ENCODE peak calls at places on chromosomes 4 and X, in five cellular contexts. T, J, M, X and G are unnamed samples.

GRCh38 chrX:50953832-50954231 is 43.3 kb downstream of the BMP15 start:
- DNase-seq in T (no peak), J (no peak), M (no peak), X (no peak), G (no peak)

GRCh38 chr4:159281781-159282180 is 178.9 kb downstream of the RAPGEF2 start:
- DNase-seq in T (no peak), J (no peak), M (no peak), X (no peak), G (no peak)

GRCh38 chrX:41716767-41717473 is 7.1 kb upstream of the GPR82 start:
- DNase-seq in T (no peak), J (no peak), M (no peak), X (no peak), G (no peak)

GRCh38 chr4:114272226-114272625 is 292.8 kb upstream of the ARSJ start:
- DNase-seq in T (no peak), J (peak; percentile 95), M (peak; percentile 97), X (no peak), G (peak; percentile 57)

GRCh38 chr4:159410076-159410777 is 307.3 kb downstream of the RAPGEF2 start:
- DNase-seq in T (no peak), J (no peak), M (peak; percentile 22), X (no peak), G (peak; percentile 79)

GRCh38 chrX:2502668-2503519 is 2.1 kb upstream of the DHRSX start:
- DNase-seq in T (no peak), J (no peak), M (no peak), X (no peak), G (no peak)

GRCh38 chr4:165472943-165473676 is 94.3 kb downstream of the CPE start:
- DNase-seq in T (no peak), J (no peak), M (no peak), X (no peak), G (no peak)

GRCh38 chr4:2333356-2333841 is 71.5 kb upstream of the MXD4 start:
- DNase-seq in T (no peak), J (no peak), M (no peak), X (no peak), G (no peak)

GRCh38 chr4:98516042-98516440 is 142.4 kb downstream of the TSPAN5 start:
- DNase-seq in T (no peak), J (peak; percentile 49), M (peak; percentile 83), X (peak; percentile 36), G (peak; percentile 77)

GRCh38 chrX:112738347-112739033 is 58.8 kb upstream of the LHFPL1 start:
- DNase-seq in T (no peak), J (no peak), M (no peak), X (no peak), G (no peak)

GRCh38 chr4:48578132-48578964 is 88.3 kb downstream of the ZAR1 start:
- DNase-seq in T (no peak), J (peak; percentile 77), M (peak; percentile 79), X (peak; percentile 38), G (peak; percentile 54)

GRCh38 chr4:67624939-67625338 is 66.4 kb downstream of the STAP1 start:
- DNase-seq in T (no peak), J (no peak), M (no peak), X (no peak), G (no peak)

GRCh38 chrX:109440475-109440874 is 41.4 kb downstream of the GUCY2F start:
- DNase-seq in T (no peak), J (no peak), M (no peak), X (no peak), G (no peak)

GRCh38 chr4:130185123-130185522 is 1089.2 kb downstream of the C4orf33 start:
- DNase-seq in T (no peak), J (no peak), M (no peak), X (no peak), G (no peak)

GRCh38 chrX:45711231-45711630 is 510.6 kb upstream of the DIPK2B start:
- DNase-seq in T (no peak), J (no peak), M (no peak), X (no peak), G (no peak)

GRCh38 chr4:71338846-71339593 is at the start of gene SLC4A4:
- DNase-seq in T (no peak), J (peak; percentile 38), M (no peak), X (no peak), G (peak; percentile 1)

GRCh38 chr4:2800691-2801596 is 8.1 kb downstream of the SH3BP2 start:
- DNase-seq in T (peak; percentile 93), J (no peak), M (peak; percentile 37), X (peak; percentile 85), G (no peak)

GRCh38 chrX:116596010-116596409 is 133.2 kb upstream of the CT83 start:
- DNase-seq in T (no peak), J (no peak), M (no peak), X (no peak), G (no peak)

GRCh38 chrX:150202641-150203248 is 160.4 kb upstream of the MAMLD1 start:
- DNase-seq in T (no peak), J (no peak), M (peak; percentile 25), X (no peak), G (no peak)

GRCh38 chr4:142354041-142354440 is 492.1 kb downstream of the INPP4B start:
- DNase-seq in T (no peak), J (no peak), M (no peak), X (no peak), G (no peak)

GRCh38 chrX:130885508-130885907 is 17.5 kb downstream of the ENOX2 start:
- DNase-seq in T (no peak), J (no peak), M (no peak), X (no peak), G (no peak)

GRCh38 chr4:143354990-143355389 is 18.3 kb downstream of the GAB1 start:
- DNase-seq in T (no peak), J (no peak), M (peak; percentile 12), X (no peak), G (no peak)

GRCh38 chr4:1246901-1247810 is 1.8 kb downstream of the CTBP1 start:
- DNase-seq in T (peak; percentile 45), J (peak; percentile 18), M (peak; percentile 34), X (peak; percentile 16), G (no peak)

GRCh38 chrX:119071381-119071780 is 1.4 kb upstream of the CT47C1 start:
- DNase-seq in T (no peak), J (no peak), M (no peak), X (no peak), G (no peak)

GRCh38 chr4:123488916-123489315 is 92.3 kb downstream of the SPRY1 start:
- DNase-seq in T (no peak), J (peak; percentile 66), M (peak; percentile 64), X (no peak), G (peak; percentile 32)

GRCh38 chr4:137768881-137769280 is 236.6 kb upstream of the PCDH18 start:
- DNase-seq in T (no peak), J (no peak), M (no peak), X (no peak), G (no peak)